ENCODE peak calls at places on chromosomes 6 and 20, in six cellular contexts. E is IMR-90, C is H9, P is H1, D is neuronal stem cell, M is trophoblast cell. A is an unnamed sample.

GRCh38 chr6:145076110-145076841 is 659.0 kb downstream of the EPM2A start:
- DNase-seq in E (no peak), C (no peak), P (no peak), D (no peak), M (no peak), A (no peak)

GRCh38 chr6:27839303-27840081 is 72.7 kb downstream of the OR2B2 start:
- DNase-seq in E (peak), C (no peak), P (no peak), D (no peak), M (peak), A (peak)

GRCh38 chr6:20875369-20875963 is 341.2 kb downstream of the CDKAL1 start:
- DNase-seq in E (peak), C (no peak), P (no peak), D (no peak), M (no peak), A (peak)

GRCh38 chr6:100366419-100366818 is 98.3 kb downstream of the SIM1 start:
- DNase-seq in E (peak), C (no peak), P (no peak), D (no peak), M (no peak), A (peak)

GRCh38 chr20:43563429-43563828 is 4.6 kb downstream of the SGK2 start:
- DNase-seq in E (no peak), C (no peak), P (no peak), D (no peak), M (no peak), A (no peak)

GRCh38 chr6:43493833-43494232 is 16.3 kb downstream of the LRRC73 start:
- DNase-seq in E (no peak), C (no peak), P (no peak), D (no peak), M (no peak), A (no peak)

GRCh38 chr6:89727501-89727900 is 89.0 kb upstream of the LYRM2 start:
- DNase-seq in E (no peak), C (no peak), P (no peak), D (no peak), M (no peak), A (no peak)

GRCh38 chr6:85458782-85459181 is 8.9 kb downstream of the NT5E start:
- DNase-seq in E (no peak), C (no peak), P (no peak), D (no peak), M (no peak), A (no peak)

GRCh38 chr6:15518878-15519277 is 143.9 kb downstream of the DTNBP1 start:
- DNase-seq in E (no peak), C (no peak), P (no peak), D (no peak), M (no peak), A (no peak)

GRCh38 chr20:33645072-33645358 is 17.1 kb upstream of the C20orf144 start:
- DNase-seq in E (no peak), C (no peak), P (no peak), D (no peak), M (no peak), A (no peak)

GRCh38 chr6:29653452-29654038 is 3.3 kb upstream of the MOG start:
- DNase-seq in E (peak), C (no peak), P (no peak), D (peak), M (no peak), A (peak)

GRCh38 chr6:117448732-117449131 is 23.0 kb upstream of the ROS1 start:
- DNase-seq in E (peak), C (no peak), P (no peak), D (no peak), M (no peak), A (peak)

GRCh38 chr20:58482416-58482815 is 32.8 kb downstream of the APCDD1L start:
- DNase-seq in E (peak), C (peak), P (no peak), D (no peak), M (no peak), A (peak)

GRCh38 chr6:32945106-32945761 is 4.4 kb upstream of the HLA-DMB start:
- DNase-seq in E (peak), C (no peak), P (no peak), D (no peak), M (no peak), A (peak)

GRCh38 chr6:33202799-33203198 is 1.7 kb upstream of the HSD17B8 start:
- DNase-seq in E (no peak), C (no peak), P (no peak), D (no peak), M (no peak), A (no peak)

GRCh38 chr20:43778375-43778774 is 51.6 kb upstream of the GTSF1L start:
- DNase-seq in E (no peak), C (no peak), P (no peak), D (no peak), M (no peak), A (no peak)

GRCh38 chr20:17679786-17680127 is 2.3 kb downstream of the RRBP1 start:
- DNase-seq in E (no peak), C (no peak), P (no peak), D (no peak), M (no peak), A (no peak)

GRCh38 chr6:33197431-33198048 is 2.9 kb downstream of the RXRB start:
- DNase-seq in E (peak), C (peak), P (no peak), D (no peak), M (peak), A (peak)

GRCh38 chr6:30399390-30400058 is 54.6 kb downstream of the RPP21 start:
- DNase-seq in E (peak), C (no peak), P (no peak), D (no peak), M (no peak), A (no peak)

GRCh38 chr6:6753301-6753700 is 164.8 kb downstream of the LY86 start:
- DNase-seq in E (no peak), C (no peak), P (no peak), D (no peak), M (no peak), A (no peak)

GRCh38 chr6:113825776-113826175 is 31.4 kb upstream of the MARCKS start:
- DNase-seq in E (peak), C (no peak), P (no peak), D (no peak), M (no peak), A (no peak)

GRCh38 chr6:95819461-95819860 is 196.3 kb upstream of the FUT9 start:
- DNase-seq in E (no peak), C (no peak), P (no peak), D (no peak), M (no peak), A (no peak)

GRCh38 chr6:20334334-20334733 is 67.3 kb upstream of the E2F3 start:
- DNase-seq in E (no peak), C (peak), P (no peak), D (no peak), M (no peak), A (no peak)

GRCh38 chr20:33893314-33893713 is 82.2 kb downstream of the CHMP4B start:
- DNase-seq in E (peak), C (no peak), P (no peak), D (no peak), M (peak), A (peak)

GRCh38 chr6:148561629-148562028 is 185.2 kb upstream of the UST start:
- DNase-seq in E (no peak), C (no peak), P (no peak), D (no peak), M (no peak), A (no peak)

GRCh38 chr20:57880155-57880648 is 170.4 kb upstream of the PMEPA1 start:
- DNase-seq in E (no peak), C (no peak), P (no peak), D (no peak), M (no peak), A (no peak)

GRCh38 chr6:62819640-62820039 is 391.6 kb upstream of the FKBP1C start:
- DNase-seq in E (no peak), C (no peak), P (no peak), D (no peak), M (no peak), A (no peak)

GRCh38 chr6:168219804-168220203 is 99.8 kb downstream of the DACT2 start:
- DNase-seq in E (no peak), C (no peak), P (no peak), D (no peak), M (no peak), A (no peak)

GRCh38 chr6:63734923-63735322 is 99.3 kb downstream of the PHF3 start:
- DNase-seq in E (no peak), C (no peak), P (no peak), D (no peak), M (no peak), A (no peak)

GRCh38 chr20:45343445-45343866 is 4.8 kb downstream of the SDC4 start:
- DNase-seq in E (no peak), C (no peak), P (no peak), D (no peak), M (no peak), A (no peak)

GRCh38 chr6:72865467-72865866 is 243.6 kb downstream of the KCNQ5 start:
- DNase-seq in E (peak), C (no peak), P (no peak), D (no peak), M (no peak), A (peak)

DNA sequence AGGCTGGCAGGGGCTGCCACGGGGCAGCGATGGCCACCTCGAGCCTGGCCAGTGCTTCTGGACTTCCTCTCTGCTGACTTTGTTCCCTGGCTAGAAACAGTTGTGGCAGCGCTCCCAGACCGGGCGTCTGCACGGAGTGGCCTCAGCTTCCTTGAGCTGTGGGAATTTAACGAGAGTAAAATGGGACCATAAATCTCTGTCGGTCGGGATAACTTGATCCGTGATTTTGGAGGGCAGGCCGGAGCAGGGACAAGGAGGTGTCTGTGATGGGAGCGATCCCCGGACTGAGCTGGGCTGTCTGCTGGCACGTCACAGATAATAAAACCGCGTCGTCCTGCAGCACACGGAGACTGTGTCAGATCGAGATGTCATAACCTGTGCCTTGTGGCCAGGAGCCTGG is 6.3 kb upstream of the RBBP8NL start:
- DNase-seq in E (no peak), C (no peak), P (no peak), D (no peak), M (no peak), A (no peak)
- H2AFZ ChIP-seq in E (no peak), C (no peak), P (no peak), D (no peak), M (no peak), A (no peak)

DNA sequence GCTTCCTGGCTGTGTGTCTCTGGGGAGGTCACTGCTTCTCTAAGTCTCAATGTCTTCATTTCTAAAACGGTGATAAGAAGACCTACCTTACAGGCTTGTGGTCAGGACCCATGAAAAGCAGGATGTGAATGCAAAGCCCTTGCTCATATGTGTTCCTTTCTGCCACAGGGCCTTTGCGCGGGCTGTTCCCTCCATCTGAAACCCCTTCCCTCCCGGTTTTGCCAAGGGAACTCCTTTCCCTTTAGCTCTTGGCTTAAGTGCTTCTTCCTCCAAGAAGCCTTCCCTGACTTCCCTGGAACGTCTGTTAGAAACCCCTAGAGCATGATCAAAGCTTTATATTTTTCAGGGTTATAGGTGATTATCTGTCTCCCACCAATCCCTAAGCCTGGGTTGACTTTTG is 147.2 kb upstream of the PTPN1 start:
- DNase-seq in E (no peak), C (no peak), P (no peak), D (no peak), M (no peak), A (no peak)
- H3K14ac ChIP-seq in E (no peak), C (no peak), P (no peak), D (no peak), M (no peak), A (no peak)

DNA sequence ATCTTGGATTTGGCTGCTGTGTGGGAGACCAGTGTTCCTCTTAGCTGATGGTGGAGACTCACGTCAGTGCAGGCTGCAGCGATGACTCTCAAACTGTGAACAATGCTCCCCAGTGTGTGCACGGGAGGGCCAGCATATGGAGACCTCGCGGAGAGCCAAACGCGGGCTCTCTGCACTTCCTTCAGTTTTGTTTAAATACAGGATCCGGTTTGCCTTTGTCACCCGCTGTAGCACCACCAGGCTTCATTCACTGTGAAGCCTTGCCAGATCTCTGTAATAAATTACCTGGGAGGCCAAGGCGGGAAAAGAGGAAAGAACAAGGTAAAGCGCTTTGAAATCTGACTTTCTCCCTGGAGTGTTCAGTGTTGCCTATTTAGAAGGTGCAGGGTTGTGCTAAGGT is 30.7 kb upstream of the TMEM14A start:
- DNase-seq in E (peak), C (no peak), P (no peak), D (no peak), M (no peak), A (no peak)
- H2AFZ ChIP-seq in E (peak), C (no peak), P (peak), D (peak), M (no peak), A (no peak)

DNA sequence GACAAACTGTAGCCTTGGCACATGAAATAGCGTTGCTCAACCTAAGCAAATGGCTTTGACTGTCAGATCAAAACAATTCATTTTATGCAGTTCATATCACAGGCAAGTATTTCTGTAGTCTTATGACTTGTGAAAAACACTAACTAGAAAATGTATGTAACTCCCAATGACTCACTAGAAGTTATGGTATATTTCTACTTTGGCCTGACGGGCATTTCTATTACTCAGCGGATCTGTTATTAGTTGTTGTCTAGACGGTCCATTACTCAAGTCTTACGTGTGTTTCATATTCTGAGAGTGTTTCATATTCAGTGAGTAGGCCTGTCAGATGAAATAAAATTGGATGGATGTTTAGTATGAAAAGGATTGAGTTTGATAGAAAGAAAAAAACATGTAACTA is 880.9 kb downstream of the PRIM2 start:
- DNase-seq in E (no peak), C (no peak), P (no peak), D (no peak), M (no peak), A (no peak)
- H3K14ac ChIP-seq in E (no peak), C (no peak), P (no peak), D (no peak), M (no peak), A (no peak)

GRCh38 chr6:169429001-169429400 is 175.4 kb upstream of the THBS2 start:
- DNase-seq in E (no peak), C (no peak), P (no peak), D (no peak), M (no peak), A (no peak)
- H2AFZ ChIP-seq in E (peak), C (no peak), P (no peak), D (peak), M (no peak), A (no peak)

GRCh38 chr6:39756582-39756981 is 31.4 kb upstream of the KIF6 start:
- DNase-seq in E (no peak), C (no peak), P (no peak), D (no peak), M (no peak), A (no peak)

GRCh38 chr6:39752835-39753744 is 27.9 kb upstream of the KIF6 start:
- DNase-seq in E (no peak), C (no peak), P (no peak), D (no peak), M (no peak), A (no peak)

GRCh38 chr6:39755231-39755630 is 30.0 kb upstream of the KIF6 start:
- DNase-seq in E (peak), C (no peak), P (no peak), D (no peak), M (no peak), A (peak)

GRCh38 chr6:39753745-39754084 is 28.5 kb upstream of the KIF6 start:
- DNase-seq in E (no peak), C (no peak), P (no peak), D (no peak), M (no peak), A (peak)

GRCh38 chr6:39754493-39755115 is 29.4 kb upstream of the KIF6 start:
- DNase-seq in E (no peak), C (no peak), P (no peak), D (no peak), M (no peak), A (no peak)
- H3K14ac ChIP-seq in E (no peak), C (no peak), P (no peak), D (no peak), M (no peak), A (no peak)

GRCh38 chr6:2909718-2910117 is 6.6 kb upstream of the SERPINB9 start:
- DNase-seq in E (peak), C (peak), P (no peak), D (no peak), M (peak), A (peak)
- H2AFZ ChIP-seq in E (no peak), C (no peak), P (no peak), D (no peak), M (no peak), A (no peak)

GRCh38 chr6:78598966-78599365 is 268.4 kb upstream of the IRAK1BP1 start:
- DNase-seq in E (peak), C (no peak), P (peak), D (no peak), M (peak), A (peak)

GRCh38 chr6:78594667-78595051 is 272.7 kb upstream of the IRAK1BP1 start:
- DNase-seq in E (no peak), C (no peak), P (no peak), D (no peak), M (no peak), A (no peak)

GRCh38 chr6:78597966-78598365 is 269.4 kb upstream of the IRAK1BP1 start:
- DNase-seq in E (no peak), C (no peak), P (no peak), D (no peak), M (no peak), A (no peak)

GRCh38 chr6:78589426-78589825 is 277.9 kb upstream of the IRAK1BP1 start:
- DNase-seq in E (no peak), C (no peak), P (no peak), D (no peak), M (no peak), A (no peak)

GRCh38 chr6:78593898-78594666 is 273.3 kb upstream of the IRAK1BP1 start:
- DNase-seq in E (peak), C (no peak), P (no peak), D (no peak), M (no peak), A (no peak)
- H3K14ac ChIP-seq in E (peak), C (no peak), P (no peak), D (no peak), M (no peak), A (no peak)